ENCODE peak calls at places on chromosomes 5 and 9, in ten cellular contexts. Z, S, W, I, V, G, N, E, L and O are unnamed samples.

GRCh38 chr5:149775785-149776184 is 45.7 kb downstream of the PPARGC1B start:
- DNase-seq in Z (no peak), S (no peak), W (no peak), I (no peak), V (no peak), G (no peak), N (no peak), E (no peak), L (peak; percentile 61), O (no peak)

GRCh38 chr5:119439140-119439625 is 13.1 kb upstream of the HSD17B4 start:
- DNase-seq in Z (peak; percentile 76), S (no peak), W (no peak), I (no peak), V (no peak), G (no peak), N (no peak), E (no peak), L (no peak), O (no peak)

GRCh38 chr9:136691316-136692189 is 4.3 kb upstream of the AGPAT2 start:
- DNase-seq in Z (no peak), S (no peak), W (no peak), I (no peak), V (no peak), G (no peak), N (no peak), E (no peak), L (no peak), O (no peak)

GRCh38 chr9:109083141-109083540 is 36.6 kb downstream of the TMEM245 start:
- DNase-seq in Z (no peak), S (no peak), W (no peak), I (no peak), V (no peak), G (no peak), N (no peak), E (no peak), L (no peak), O (no peak)

GRCh38 chr9:7370378-7370777 is 429.2 kb downstream of the DMAC1 start:
- DNase-seq in Z (no peak), S (no peak), W (no peak), I (no peak), V (no peak), G (peak; percentile 30), N (no peak), E (no peak), L (no peak), O (no peak)

GRCh38 chr9:79256691-79257213 is 315.0 kb upstream of the TLE4 start:
- DNase-seq in Z (no peak), S (no peak), W (no peak), I (no peak), V (no peak), G (peak; percentile 38), N (no peak), E (no peak), L (no peak), O (no peak)

GRCh38 chr9:6930827-6931226 is 173.1 kb downstream of the KDM4C start:
- DNase-seq in Z (no peak), S (no peak), W (no peak), I (no peak), V (no peak), G (peak; percentile 53), N (no peak), E (no peak), L (no peak), O (no peak)

GRCh38 chr5:33299621-33300208 is 141.1 kb upstream of the TARS1 start:
- DNase-seq in Z (no peak), S (no peak), W (no peak), I (no peak), V (peak; percentile 26), G (peak; percentile 91), N (no peak), E (no peak), L (peak; percentile 61), O (no peak)

GRCh38 chr5:69032009-69032408 is 61.8 kb upstream of the SLC30A5 start:
- DNase-seq in Z (no peak), S (no peak), W (no peak), I (no peak), V (no peak), G (no peak), N (no peak), E (no peak), L (peak; percentile 8), O (no peak)

GRCh38 chr5:113224605-113225065 is 210.2 kb downstream of the TSSK1B start:
- DNase-seq in Z (no peak), S (no peak), W (no peak), I (no peak), V (no peak), G (no peak), N (no peak), E (no peak), L (no peak), O (no peak)
- H3K27ac ChIP-seq in Z (no peak overlapping the region), S (peak overlapping the region; percentile 74), W (peak overlapping the region; percentile 21), I (no peak overlapping the region), V (no peak overlapping the region), G (no peak overlapping the region), N (no peak overlapping the region), E (no peak overlapping the region), L (no peak overlapping the region), O (no peak overlapping the region)

GRCh38 chr5:112146323-112146848 is 272.7 kb downstream of the EPB41L4A start:
- DNase-seq in Z (no peak), S (no peak), W (no peak), I (no peak), V (peak; percentile 64), G (peak; percentile 90), N (no peak), E (peak; percentile 53), L (no peak), O (no peak)
- TF ChIP-seq CTCF in Z (no peak), S (no peak), W (no peak), I (no peak), V (no peak), G (no peak), N (no peak), E (no peak), L (no peak), O (no peak)

DNA sequence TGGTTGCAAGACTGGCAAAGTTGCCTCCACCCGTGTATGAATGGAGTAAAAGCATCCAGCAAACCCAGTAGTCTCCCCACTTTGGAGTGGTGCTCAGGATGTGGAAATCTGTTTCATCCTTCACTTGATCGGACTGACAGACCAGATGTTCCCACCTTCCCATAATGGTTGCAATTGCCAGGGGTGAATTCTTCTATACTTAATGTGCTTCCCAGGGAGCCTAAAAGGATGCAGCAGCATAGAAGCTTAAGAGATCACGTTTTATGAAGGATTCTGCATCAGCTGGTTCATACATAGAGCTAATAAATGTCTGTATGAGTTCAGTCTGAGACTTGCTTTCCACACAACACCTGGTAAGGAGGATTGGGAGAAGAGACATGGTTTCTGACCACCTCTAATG is 198.8 kb upstream of the S1PR3 start:
- DNase-seq in Z (no peak), S (no peak), W (no peak), I (no peak), V (no peak), G (no peak), N (no peak), E (no peak), L (no peak), O (no peak)
- H3K4me3 ChIP-seq in Z (no peak overlapping the region), S (no peak overlapping the region), W (no peak overlapping the region), I (no peak overlapping the region), V (no peak overlapping the region), G (no peak overlapping the region), N (no peak overlapping the region), E (no peak overlapping the region), L (no peak overlapping the region), O (no peak overlapping the region)

GRCh38 chr5:162956570-162956969 is 480.8 kb upstream of the CCNG1 start:
- DNase-seq in Z (no peak), S (no peak), W (no peak), I (no peak), V (no peak), G (no peak), N (no peak), E (no peak), L (no peak), O (no peak)
- H3K27ac ChIP-seq in Z (no peak overlapping the region), S (no peak overlapping the region), W (no peak overlapping the region), I (no peak overlapping the region), V (no peak overlapping the region), G (no peak overlapping the region), N (no peak overlapping the region), E (no peak overlapping the region), L (no peak overlapping the region), O (no peak overlapping the region)

GRCh38 chr5:39716532-39716971 is 291.8 kb upstream of the DAB2 start:
- DNase-seq in Z (peak; percentile 58), S (no peak), W (no peak), I (peak; percentile 21), V (no peak), G (peak; percentile 76), N (no peak), E (peak; percentile 24), L (peak; percentile 26), O (no peak)
- TF ChIP-seq CTCF in Z (peak; percentile 30), S (peak; percentile 34), W (no peak), I (no peak), V (peak; percentile 50), G (peak; percentile 59), N (peak; percentile 19), E (no peak), L (peak; percentile 55), O (no peak)

DNA sequence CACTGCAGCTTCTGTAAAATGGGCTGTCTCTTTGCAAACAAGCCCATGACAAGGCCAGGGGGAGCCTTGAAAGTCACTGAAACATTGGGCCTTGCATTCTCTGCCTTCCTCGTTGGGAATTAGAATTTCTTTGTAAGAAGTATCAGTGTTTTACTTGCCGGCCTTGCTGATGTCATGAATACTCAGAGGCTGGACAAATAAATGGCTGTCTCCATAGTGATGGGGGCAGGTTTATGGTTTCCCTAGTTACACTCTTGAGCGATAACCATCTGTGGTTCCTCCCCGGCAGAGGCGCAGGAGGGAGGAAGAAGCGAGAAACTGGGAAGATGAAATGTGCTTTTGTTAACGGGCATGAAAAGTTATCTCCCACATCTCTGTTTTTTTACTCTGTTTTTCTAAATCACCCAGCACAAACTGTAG is 272.7 kb upstream of the PANK3 start:
- DNase-seq in Z (no peak), S (no peak), W (no peak), I (no peak), V (no peak), G (peak; percentile 79), N (no peak), E (no peak), L (no peak), O (no peak)
- H3K4me3 ChIP-seq in Z (no peak overlapping the region), S (no peak overlapping the region), W (no peak overlapping the region), I (no peak overlapping the region), V (no peak overlapping the region), G (no peak overlapping the region), N (no peak overlapping the region), E (peak overlapping the region; percentile 8), L (no peak overlapping the region), O (no peak overlapping the region)

GRCh38 chr9:37192803-37193202 is 72.4 kb downstream of the ZCCHC7 start:
- DNase-seq in Z (no peak), S (no peak), W (no peak), I (no peak), V (no peak), G (no peak), N (no peak), E (no peak), L (no peak), O (no peak)
- H3K27ac ChIP-seq in Z (no peak overlapping the region), S (no peak overlapping the region), W (peak overlapping the region; percentile 62), I (no peak overlapping the region), V (no peak overlapping the region), G (peak overlapping the region; percentile 41), N (no peak overlapping the region), E (no peak overlapping the region), L (peak overlapping the region; percentile 99), O (no peak overlapping the region)

DNA sequence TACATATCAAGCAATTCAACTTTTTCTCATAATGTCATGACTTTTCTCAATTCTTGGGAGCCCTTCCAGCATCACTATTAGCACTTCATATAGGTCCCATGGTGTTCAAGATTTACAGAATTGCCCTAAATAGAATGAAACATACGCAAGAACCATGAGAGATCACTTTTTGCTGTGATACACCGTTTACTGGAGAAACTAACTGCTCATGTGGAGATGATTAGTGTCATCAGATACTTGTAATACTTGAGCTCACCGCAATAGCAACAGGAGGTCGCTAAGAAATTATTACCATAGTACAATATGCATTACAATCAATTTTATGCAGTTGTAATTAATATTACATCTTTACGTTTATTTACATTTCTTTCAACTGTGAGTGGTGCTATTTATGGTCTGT is 4.8 kb upstream of the PCSK5 start:
- DNase-seq in Z (no peak), S (no peak), W (no peak), I (no peak), V (no peak), G (no peak), N (no peak), E (no peak), L (no peak), O (no peak)
- TF ChIP-seq CTCF in Z (no peak), S (no peak), W (no peak), I (no peak), V (no peak), G (no peak), N (no peak), E (no peak), L (no peak), O (no peak)